ENCODE peak calls at places on chromosomes 7 and 10, in seven cellular contexts. One of them, this sample, is unnamed.
A peak's percentile ranks its signal among the peaks of the same experiment; 100 is the strongest.

GRCh38 chr7:38840736-38841460 is 68.1 kb downstream of the VPS41 start:
- DNase-seq in ovary: no peak
- DNase-seq in heart left ventricle: no peak
- DNase-seq in tibial nerve: no peak
- DNase-seq in suprapubic skin: no peak
- DNase-seq in HepG2: no peak
- DNase-seq in testis: no peak
- DNase-seq in this sample: no peak

GRCh38 chr7:22443370-22444180 is 56.4 kb downstream of the STEAP1B start:
- DNase-seq in ovary: no peak
- DNase-seq in heart left ventricle: no peak
- DNase-seq in tibial nerve: no peak
- DNase-seq in suprapubic skin: no peak
- DNase-seq in HepG2: peak; percentile 95
- DNase-seq in testis: no peak
- DNase-seq in this sample: no peak

GRCh38 chr7:20172736-20173334 is 44.3 kb downstream of the MACC1 start:
- DNase-seq in ovary: peak; percentile 71
- DNase-seq in heart left ventricle: no peak
- DNase-seq in tibial nerve: peak; percentile 27
- DNase-seq in suprapubic skin: no peak
- DNase-seq in HepG2: peak; percentile 33
- DNase-seq in testis: peak; percentile 83
- DNase-seq in this sample: peak; percentile 25

GRCh38 chr10:120539076-120539475 is 82.0 kb downstream of the PLPP4 start:
- DNase-seq in ovary: no peak
- DNase-seq in heart left ventricle: no peak
- DNase-seq in tibial nerve: no peak
- DNase-seq in suprapubic skin: no peak
- DNase-seq in HepG2: no peak
- DNase-seq in testis: no peak
- DNase-seq in this sample: no peak

GRCh38 chr7:95684037-95684436 is 87.7 kb upstream of the PDK4 start:
- DNase-seq in ovary: no peak
- DNase-seq in heart left ventricle: no peak
- DNase-seq in tibial nerve: no peak
- DNase-seq in suprapubic skin: no peak
- DNase-seq in HepG2: peak; percentile 21
- DNase-seq in testis: no peak
- DNase-seq in this sample: no peak

GRCh38 chr7:80434043-80434442 is 77.8 kb downstream of the GNAT3 start:
- DNase-seq in ovary: no peak
- DNase-seq in heart left ventricle: no peak
- DNase-seq in tibial nerve: no peak
- DNase-seq in suprapubic skin: no peak
- DNase-seq in HepG2: no peak
- DNase-seq in testis: no peak
- DNase-seq in this sample: no peak

GRCh38 chr10:119428789-119429188 is 113.7 kb downstream of the RGS10 start:
- DNase-seq in ovary: peak; percentile 21
- DNase-seq in heart left ventricle: no peak
- DNase-seq in tibial nerve: no peak
- DNase-seq in suprapubic skin: no peak
- DNase-seq in HepG2: no peak
- DNase-seq in testis: no peak
- DNase-seq in this sample: no peak

GRCh38 chr7:2405601-2406345 is 2.4 kb downstream of the CHST12 start:
- DNase-seq in ovary: no peak
- DNase-seq in heart left ventricle: no peak
- DNase-seq in tibial nerve: no peak
- DNase-seq in suprapubic skin: no peak
- DNase-seq in HepG2: no peak
- DNase-seq in testis: no peak
- DNase-seq in this sample: no peak

GRCh38 chr7:5638994-5639393 is 142.5 kb downstream of the RNF216 start:
- DNase-seq in ovary: no peak
- DNase-seq in heart left ventricle: no peak
- DNase-seq in tibial nerve: no peak
- DNase-seq in suprapubic skin: no peak
- DNase-seq in HepG2: no peak
- DNase-seq in testis: no peak
- DNase-seq in this sample: no peak

GRCh38 chr10:100009793-100010676 is at the start of gene DNMBP:
- DNase-seq in ovary: peak; percentile 87
- DNase-seq in heart left ventricle: peak; percentile 89
- DNase-seq in tibial nerve: peak; percentile 61
- DNase-seq in suprapubic skin: peak; percentile 87
- DNase-seq in HepG2: peak; percentile 61
- DNase-seq in testis: peak; percentile 84
- DNase-seq in this sample: peak; percentile 84

GRCh38 chr7:82312646-82313045 is 130.9 kb downstream of the CACNA2D1 start:
- DNase-seq in ovary: no peak
- DNase-seq in heart left ventricle: no peak
- DNase-seq in tibial nerve: no peak
- DNase-seq in suprapubic skin: no peak
- DNase-seq in HepG2: no peak
- DNase-seq in testis: no peak
- DNase-seq in this sample: no peak

GRCh38 chr10:15748137-15748536 is 28.4 kb upstream of the ITGA8 start:
- DNase-seq in ovary: no peak
- DNase-seq in heart left ventricle: no peak
- DNase-seq in tibial nerve: no peak
- DNase-seq in suprapubic skin: no peak
- DNase-seq in HepG2: no peak
- DNase-seq in testis: no peak
- DNase-seq in this sample: no peak

GRCh38 chr7:118306771-118307170 is 82.3 kb downstream of the ANKRD7 start:
- DNase-seq in ovary: no peak
- DNase-seq in heart left ventricle: no peak
- DNase-seq in tibial nerve: no peak
- DNase-seq in suprapubic skin: no peak
- DNase-seq in HepG2: no peak
- DNase-seq in testis: peak; percentile 21
- DNase-seq in this sample: no peak

GRCh38 chr7:143258830-143259229 is 4.4 kb upstream of the GSTK1 start:
- DNase-seq in ovary: no peak
- DNase-seq in heart left ventricle: no peak
- DNase-seq in tibial nerve: no peak
- DNase-seq in suprapubic skin: no peak
- DNase-seq in HepG2: no peak
- DNase-seq in testis: no peak
- DNase-seq in this sample: peak; percentile 33

DNA sequence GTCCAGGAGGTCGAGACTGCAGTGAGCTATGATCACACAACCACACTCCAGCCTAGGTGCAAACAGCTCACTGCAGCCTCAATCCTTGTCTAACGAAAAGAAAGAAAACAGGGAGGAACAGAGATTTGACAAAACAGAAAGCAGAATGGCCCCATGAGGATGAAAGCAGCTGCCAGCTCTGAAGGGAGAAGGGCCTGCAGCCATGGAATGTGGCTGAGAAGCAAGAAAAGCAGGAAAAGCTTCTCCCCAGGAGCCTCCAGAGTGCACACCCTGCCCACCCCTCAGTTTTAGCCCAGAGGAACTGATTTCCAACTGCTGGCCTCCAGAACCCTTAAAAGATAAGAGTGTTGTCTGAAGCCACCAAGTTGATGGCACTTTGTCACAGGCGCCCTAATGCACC is 13.0 kb downstream of the ESYT2 start:
- DNase-seq in ovary: no peak
- DNase-seq in heart left ventricle: no peak
- DNase-seq in tibial nerve: no peak
- DNase-seq in suprapubic skin: no peak
- DNase-seq in HepG2: no peak
- DNase-seq in testis: no peak
- DNase-seq in this sample: peak; percentile 31
- H3K4me1 ChIP-seq in ovary: peaks cover 37% of the 10 kb centered on the region
- H3K4me1 ChIP-seq in heart left ventricle: peaks cover 66% of the 10 kb centered on the region
- H3K4me1 ChIP-seq in tibial nerve: peaks cover 83% of the 10 kb centered on the region
- H3K4me1 ChIP-seq in suprapubic skin: peaks cover 89% of the 10 kb centered on the region
- H3K4me1 ChIP-seq in HepG2: peaks cover 82% of the 10 kb centered on the region
- H3K4me1 ChIP-seq in testis: peaks cover 60% of the 10 kb centered on the region
- H3K4me1 ChIP-seq in this sample: peaks cover 42% of the 10 kb centered on the region

GRCh38 chr10:103367782-103368518 is at the start of gene TAF5:
- DNase-seq in ovary: peak; percentile 89
- DNase-seq in heart left ventricle: peak; percentile 93
- DNase-seq in tibial nerve: peak; percentile 79
- DNase-seq in suprapubic skin: peak; percentile 93
- DNase-seq in HepG2: peak; percentile 94
- DNase-seq in testis: peak; percentile 96
- DNase-seq in this sample: peak; percentile 92
- TF ChIP-seq CTCF in ovary: peak; percentile 43
- TF ChIP-seq CTCF in heart left ventricle: no peak
- TF ChIP-seq CTCF in tibial nerve: peak; percentile 16
- TF ChIP-seq CTCF in suprapubic skin: no peak
- TF ChIP-seq CTCF in HepG2: peak; percentile 25
- TF ChIP-seq CTCF in testis: no peak
- TF ChIP-seq CTCF in this sample: no peak

GRCh38 chr10:6404127-6405072 is 175.7 kb downstream of the PRKCQ start:
- DNase-seq in ovary: no peak
- DNase-seq in heart left ventricle: no peak
- DNase-seq in tibial nerve: no peak
- DNase-seq in suprapubic skin: no peak
- DNase-seq in HepG2: no peak
- DNase-seq in testis: no peak
- DNase-seq in this sample: no peak

GRCh38 chr10:6408799-6409198 is 171.3 kb downstream of the PRKCQ start:
- DNase-seq in ovary: no peak
- DNase-seq in heart left ventricle: no peak
- DNase-seq in tibial nerve: no peak
- DNase-seq in suprapubic skin: no peak
- DNase-seq in HepG2: no peak
- DNase-seq in testis: no peak
- DNase-seq in this sample: no peak

GRCh38 chr10:6405713-6406112 is 174.4 kb downstream of the PRKCQ start:
- DNase-seq in ovary: no peak
- DNase-seq in heart left ventricle: no peak
- DNase-seq in tibial nerve: no peak
- DNase-seq in suprapubic skin: no peak
- DNase-seq in HepG2: no peak
- DNase-seq in testis: no peak
- DNase-seq in this sample: no peak

GRCh38 chr10:6406220-6407033 is 173.6 kb downstream of the PRKCQ start:
- DNase-seq in ovary: no peak
- DNase-seq in heart left ventricle: no peak
- DNase-seq in tibial nerve: no peak
- DNase-seq in suprapubic skin: no peak
- DNase-seq in HepG2: peak; percentile 8
- DNase-seq in testis: no peak
- DNase-seq in this sample: no peak

DNA sequence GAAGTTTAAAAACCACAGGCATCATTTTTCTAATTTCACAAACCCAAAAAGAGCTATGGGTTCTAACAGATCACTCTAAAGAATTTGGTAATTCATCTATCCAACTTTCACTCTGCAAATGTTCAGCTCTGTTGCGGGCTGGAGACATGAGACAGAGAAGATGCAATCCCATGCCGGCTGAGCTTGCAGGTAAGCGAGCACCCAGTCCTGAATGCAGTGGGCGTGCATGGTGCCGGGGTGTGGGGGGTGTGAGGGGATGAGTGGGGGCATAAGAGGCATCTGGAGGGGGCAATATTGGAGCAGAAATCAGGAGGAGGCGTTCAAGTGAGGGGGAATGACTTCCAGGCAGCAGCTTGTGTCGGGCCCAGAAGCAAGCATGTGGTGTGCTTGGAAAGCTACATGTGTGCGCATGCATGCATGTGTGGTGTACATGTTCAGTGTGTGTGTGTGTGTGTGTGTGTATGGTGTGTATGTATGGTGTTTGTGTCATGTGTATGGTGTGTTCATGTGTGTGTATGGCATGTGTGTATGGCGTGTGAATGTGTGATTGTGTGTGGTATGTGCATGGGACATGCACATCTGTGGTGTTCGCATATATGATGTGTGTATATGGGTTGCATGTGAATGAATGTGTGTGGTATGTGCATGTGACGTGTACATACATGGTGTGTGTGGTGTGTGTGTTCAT is 172.9 kb downstream of the PRKCQ start:
- DNase-seq in ovary: no peak
- DNase-seq in heart left ventricle: no peak
- DNase-seq in tibial nerve: no peak
- DNase-seq in suprapubic skin: no peak
- DNase-seq in HepG2: no peak
- DNase-seq in testis: no peak
- DNase-seq in this sample: no peak
- TF ChIP-seq POLR2A in ovary: no peak
- TF ChIP-seq POLR2A in heart left ventricle: no peak
- TF ChIP-seq POLR2A in tibial nerve: no peak
- TF ChIP-seq POLR2A in suprapubic skin: no peak
- TF ChIP-seq POLR2A in HepG2: no peak
- TF ChIP-seq POLR2A in testis: no peak
- TF ChIP-seq POLR2A in this sample: no peak

GRCh38 chr7:55129409-55130078 is 110.7 kb downstream of the EGFR start:
- DNase-seq in ovary: no peak
- DNase-seq in heart left ventricle: no peak
- DNase-seq in tibial nerve: no peak
- DNase-seq in suprapubic skin: no peak
- DNase-seq in HepG2: no peak
- DNase-seq in testis: no peak
- DNase-seq in this sample: no peak

GRCh38 chr7:55128693-55129394 is 110.0 kb downstream of the EGFR start:
- DNase-seq in ovary: no peak
- DNase-seq in heart left ventricle: peak; percentile 67
- DNase-seq in tibial nerve: peak; percentile 66
- DNase-seq in suprapubic skin: no peak
- DNase-seq in HepG2: no peak
- DNase-seq in testis: peak; percentile 87
- DNase-seq in this sample: peak; percentile 81

GRCh38 chr7:55130079-55130476 is 111.3 kb downstream of the EGFR start:
- DNase-seq in ovary: no peak
- DNase-seq in heart left ventricle: no peak
- DNase-seq in tibial nerve: no peak
- DNase-seq in suprapubic skin: no peak
- DNase-seq in HepG2: no peak
- DNase-seq in testis: no peak
- DNase-seq in this sample: peak; percentile 80

GRCh38 chr7:55131421-55131929 is 112.7 kb downstream of the EGFR start:
- DNase-seq in ovary: no peak
- DNase-seq in heart left ventricle: no peak
- DNase-seq in tibial nerve: no peak
- DNase-seq in suprapubic skin: no peak
- DNase-seq in HepG2: peak; percentile 28
- DNase-seq in testis: no peak
- DNase-seq in this sample: no peak

DNA sequence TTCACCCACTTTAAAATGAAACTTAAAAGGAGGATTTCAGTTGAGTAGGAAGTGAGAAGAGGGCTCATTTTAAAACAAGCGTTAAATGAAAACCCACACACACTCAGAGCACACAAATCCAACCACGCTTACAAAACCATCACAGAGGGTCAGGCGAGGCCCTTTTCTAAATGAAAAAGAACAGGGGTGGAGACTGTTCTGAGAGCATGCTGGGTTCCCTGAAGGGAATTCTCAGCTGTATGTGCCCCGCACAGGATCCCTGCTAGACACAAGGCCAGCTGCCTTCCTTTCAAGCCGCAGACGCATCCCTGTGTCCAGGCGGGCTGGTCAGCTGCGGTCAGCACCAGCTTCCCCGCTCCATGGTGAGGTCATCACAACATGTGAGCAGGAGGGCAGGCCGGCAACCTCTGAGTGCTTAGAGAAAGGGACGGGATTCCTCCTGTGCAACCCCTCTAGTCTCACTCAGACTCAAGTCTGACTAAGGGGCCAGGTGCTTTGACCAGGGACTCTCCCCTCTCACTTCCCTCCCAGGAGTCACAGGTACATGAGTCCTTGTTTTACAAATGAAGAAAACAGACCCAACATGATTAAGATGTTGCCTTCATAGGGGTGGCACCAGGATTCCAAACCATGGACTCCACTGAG is 111.9 kb downstream of the EGFR start:
- DNase-seq in ovary: peak; percentile 70
- DNase-seq in heart left ventricle: peak; percentile 38
- DNase-seq in tibial nerve: peak; percentile 55
- DNase-seq in suprapubic skin: no peak
- DNase-seq in HepG2: no peak
- DNase-seq in testis: peak; percentile 65
- DNase-seq in this sample: peak; percentile 48
- H3K4me1 ChIP-seq in ovary: peaks cover 29% of the 10 kb centered on the region
- H3K4me1 ChIP-seq in heart left ventricle: peaks cover 53% of the 10 kb centered on the region
- H3K4me1 ChIP-seq in tibial nerve: peaks cover 76% of the 10 kb centered on the region
- H3K4me1 ChIP-seq in suprapubic skin: peaks cover 90% of the 10 kb centered on the region
- H3K4me1 ChIP-seq in HepG2: peaks cover 69% of the 10 kb centered on the region
- H3K4me1 ChIP-seq in testis: peaks cover 50% of the 10 kb centered on the region
- H3K4me1 ChIP-seq in this sample: peaks cover 79% of the 10 kb centered on the region

This sample was measured in thyroid gland.